ENCODE peak calls at places on chromosome 11, in four cellular contexts. One of them, this sample, is unnamed.

GRCh38 chr11:88434333-88434976 is 96.9 kb upstream of the CTSC start:
- DNase-seq in stomach: no peak
- DNase-seq in psoas muscle: no peak
- DNase-seq in uterus: no peak
- DNase-seq in this sample: no peak

GRCh38 chr11:36109850-36110606 is 166.2 kb downstream of the LDLRAD3 start:
- DNase-seq in stomach: no peak
- DNase-seq in psoas muscle: no peak
- DNase-seq in uterus: no peak
- DNase-seq in this sample: no peak

GRCh38 chr11:72069787-72070251 is 10.5 kb downstream of the NUMA1 start:
- DNase-seq in stomach: peak; percentile 78
- DNase-seq in psoas muscle: peak; percentile 91
- DNase-seq in uterus: peak; percentile 80
- DNase-seq in this sample: peak; percentile 87

GRCh38 chr11:104529213-104529612 is 365.3 kb upstream of the PDGFD start:
- DNase-seq in stomach: no peak
- DNase-seq in psoas muscle: no peak
- DNase-seq in uterus: no peak
- DNase-seq in this sample: no peak

GRCh38 chr11:14974723-14975587 is 2.8 kb upstream of the CALCA start:
- DNase-seq in stomach: peak; percentile 49
- DNase-seq in psoas muscle: peak; percentile 32
- DNase-seq in uterus: no peak
- DNase-seq in this sample: peak; percentile 55

GRCh38 chr11:69969890-69970784 is 108.0 kb upstream of the ANO1 start:
- DNase-seq in stomach: no peak
- DNase-seq in psoas muscle: no peak
- DNase-seq in uterus: no peak
- DNase-seq in this sample: no peak

GRCh38 chr11:128575956-128576340 is 11.4 kb downstream of the ETS1 start:
- DNase-seq in stomach: no peak
- DNase-seq in psoas muscle: no peak
- DNase-seq in uterus: no peak
- DNase-seq in this sample: no peak

GRCh38 chr11:7577883-7578242 is 64.1 kb downstream of the PPFIBP2 start:
- DNase-seq in stomach: no peak
- DNase-seq in psoas muscle: no peak
- DNase-seq in uterus: no peak
- DNase-seq in this sample: peak; percentile 38

GRCh38 chr11:34633990-34634725 is 13.3 kb downstream of the EHF start:
- DNase-seq in stomach: no peak
- DNase-seq in psoas muscle: no peak
- DNase-seq in uterus: no peak
- DNase-seq in this sample: no peak

GRCh38 chr11:19953909-19954308 is 206.4 kb downstream of the DBX1 start:
- DNase-seq in stomach: no peak
- DNase-seq in psoas muscle: no peak
- DNase-seq in uterus: no peak
- DNase-seq in this sample: no peak

GRCh38 chr11:104191124-104191523 is 27.2 kb upstream of the PDGFD start:
- DNase-seq in stomach: no peak
- DNase-seq in psoas muscle: no peak
- DNase-seq in uterus: no peak
- DNase-seq in this sample: no peak

GRCh38 chr11:73852049-73852448 is 24.6 kb downstream of the COA4 start:
- DNase-seq in stomach: no peak
- DNase-seq in psoas muscle: no peak
- DNase-seq in uterus: no peak
- DNase-seq in this sample: no peak

GRCh38 chr11:109130910-109131309 is 291.1 kb upstream of the C11orf87 start:
- DNase-seq in stomach: no peak
- DNase-seq in psoas muscle: no peak
- DNase-seq in uterus: no peak
- DNase-seq in this sample: no peak

GRCh38 chr11:78832226-78832947 is 257.7 kb upstream of the NARS2 start:
- DNase-seq in stomach: no peak
- DNase-seq in psoas muscle: no peak
- DNase-seq in uterus: no peak
- DNase-seq in this sample: no peak

GRCh38 chr11:2860636-2861035 is 24.9 kb downstream of the CDKN1C start:
- DNase-seq in stomach: peak; percentile 51
- DNase-seq in psoas muscle: no peak
- DNase-seq in uterus: no peak
- DNase-seq in this sample: peak; percentile 30

GRCh38 chr11:125364085-125364822 is 131.8 kb downstream of the FEZ1 start:
- DNase-seq in stomach: no peak
- DNase-seq in psoas muscle: no peak
- DNase-seq in uterus: no peak
- DNase-seq in this sample: no peak

GRCh38 chr11:1837171-1838076 is 1.4 kb upstream of the TNNI2 start:
- DNase-seq in stomach: peak; percentile 62
- DNase-seq in psoas muscle: peak; percentile 75
- DNase-seq in uterus: peak; percentile 78
- DNase-seq in this sample: peak; percentile 64

GRCh38 chr11:103234974-103235373 is 125.7 kb downstream of the DYNC2H1 start:
- DNase-seq in stomach: no peak
- DNase-seq in psoas muscle: no peak
- DNase-seq in uterus: no peak
- DNase-seq in this sample: no peak

GRCh38 chr11:128624269-128625170 is 37.2 kb upstream of the ETS1 start:
- DNase-seq in stomach: peak; percentile 77
- DNase-seq in psoas muscle: no peak
- DNase-seq in uterus: no peak
- DNase-seq in this sample: no peak

GRCh38 chr11:74641289-74641688 is 48.9 kb downstream of the POLD3 start:
- DNase-seq in stomach: no peak
- DNase-seq in psoas muscle: no peak
- DNase-seq in uterus: no peak
- DNase-seq in this sample: no peak

GRCh38 chr11:46741600-46742484 is 22.8 kb downstream of the F2 start:
- DNase-seq in stomach: no peak
- DNase-seq in psoas muscle: no peak
- DNase-seq in uterus: no peak
- DNase-seq in this sample: no peak

GRCh38 chr11:19872526-19873135 is 160.0 kb downstream of the NAV2 start:
- DNase-seq in stomach: no peak
- DNase-seq in psoas muscle: no peak
- DNase-seq in uterus: no peak
- DNase-seq in this sample: no peak

GRCh38 chr11:76653674-76654309 is 16.8 kb downstream of the LRRC32 start:
- DNase-seq in stomach: no peak
- DNase-seq in psoas muscle: peak; percentile 65
- DNase-seq in uterus: peak; percentile 71
- DNase-seq in this sample: peak; percentile 38

GRCh38 chr11:75035911-75036536 is 47.3 kb downstream of the NEU3 start:
- DNase-seq in stomach: no peak
- DNase-seq in psoas muscle: no peak
- DNase-seq in uterus: no peak
- DNase-seq in this sample: no peak

GRCh38 chr11:86469491-86470388 is 95.1 kb downstream of the CCDC81 start:
- DNase-seq in stomach: no peak
- DNase-seq in psoas muscle: peak; percentile 50
- DNase-seq in uterus: no peak
- DNase-seq in this sample: no peak

GRCh38 chr11:72673943-72674828 is at the start of gene PDE2A:
- DNase-seq in stomach: no peak
- DNase-seq in psoas muscle: no peak
- DNase-seq in uterus: no peak
- DNase-seq in this sample: no peak

GRCh38 chr11:127939000-127939399 is 648.4 kb downstream of the ETS1 start:
- DNase-seq in stomach: no peak
- DNase-seq in psoas muscle: no peak
- DNase-seq in uterus: no peak
- DNase-seq in this sample: no peak

GRCh38 chr11:6319879-6320410 is 356 bp downstream of the CAVIN3 start:
- DNase-seq in stomach: peak; percentile 86
- DNase-seq in psoas muscle: peak; percentile 86
- DNase-seq in uterus: peak; percentile 92
- DNase-seq in this sample: peak; percentile 90

GRCh38 chr11:11816511-11817319 is 25.1 kb upstream of the USP47 start:
- DNase-seq in stomach: no peak
- DNase-seq in psoas muscle: no peak
- DNase-seq in uterus: no peak
- DNase-seq in this sample: no peak

GRCh38 chr11:13261600-13262061 is 16.0 kb upstream of the BMAL1 start:
- DNase-seq in stomach: no peak
- DNase-seq in psoas muscle: no peak
- DNase-seq in uterus: peak; percentile 32
- DNase-seq in this sample: no peak

GRCh38 chr11:131855320-131855719 is 484.9 kb downstream of the NTM start:
- DNase-seq in stomach: no peak
- DNase-seq in psoas muscle: no peak
- DNase-seq in uterus: no peak
- DNase-seq in this sample: no peak

DNA sequence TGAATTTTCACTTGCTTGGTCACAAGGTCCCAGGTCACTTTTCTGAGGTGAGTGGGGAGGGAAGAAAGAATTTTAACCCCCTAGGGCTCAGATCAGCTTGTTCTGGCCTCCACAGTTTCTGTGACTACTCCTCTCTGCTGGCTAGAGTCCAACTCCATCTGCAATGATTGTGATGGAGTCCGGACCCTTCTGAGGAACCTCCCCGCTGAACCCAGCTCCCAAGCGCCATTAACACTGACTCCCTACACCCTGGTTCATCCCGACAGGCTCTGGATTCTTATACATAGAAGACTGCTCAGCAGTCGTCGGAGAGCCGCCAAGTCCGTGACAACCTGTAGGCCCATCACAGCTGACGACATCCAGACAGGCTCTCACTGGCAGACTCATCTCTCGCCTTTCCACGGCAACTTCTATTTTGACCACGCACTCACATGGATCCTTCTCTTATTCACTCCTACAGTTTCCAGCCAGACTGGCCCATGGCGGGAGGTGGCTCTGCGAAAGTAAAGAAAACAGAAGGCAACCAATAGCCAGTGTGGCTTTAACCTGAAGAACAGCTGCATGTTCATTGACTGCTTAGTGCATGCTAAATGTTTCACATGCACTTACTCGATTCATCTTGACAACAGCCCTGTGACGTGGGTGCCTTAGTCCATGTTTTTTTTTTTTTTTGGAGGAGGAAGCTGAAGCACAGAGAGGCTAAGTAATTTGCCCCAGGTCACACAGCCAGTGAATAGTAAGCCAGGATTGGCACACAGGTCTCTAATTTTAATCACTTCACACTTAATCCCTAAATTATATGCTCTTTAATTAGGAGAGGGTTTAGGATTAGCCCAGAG is 68.0 kb upstream of the PRDM11 start:
- DNase-seq in stomach: no peak
- DNase-seq in psoas muscle: no peak
- DNase-seq in uterus: peak; percentile 59
- DNase-seq in this sample: no peak
- H3K4me1 ChIP-seq in stomach: peaks cover 23% of the 10 kb centered on the region
- H3K4me1 ChIP-seq in psoas muscle: no peaks in the 10 kb centered on the region
- H3K4me1 ChIP-seq in uterus: no peaks in the 10 kb centered on the region
- H3K4me1 ChIP-seq in this sample: peaks cover 4% of the 10 kb centered on the region

DNA sequence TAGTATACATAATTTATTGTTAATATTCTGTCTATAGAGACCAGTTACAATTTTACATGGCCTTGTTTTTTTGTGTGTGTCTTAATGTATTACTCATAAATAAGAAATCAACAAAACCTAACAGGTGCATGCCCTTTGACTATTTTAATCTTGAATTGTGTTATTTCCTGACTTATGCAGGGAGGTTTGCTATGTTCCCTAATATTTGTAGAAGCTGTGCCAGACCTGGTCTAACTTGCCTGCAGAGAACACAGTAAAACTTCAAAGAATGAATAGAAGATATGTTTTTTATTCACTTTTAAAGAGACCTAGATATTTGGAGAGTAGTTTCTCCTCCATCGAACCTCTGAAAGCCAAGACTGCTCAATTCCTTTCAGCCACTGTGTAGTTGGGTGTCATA is 234.7 kb downstream of the LUZP2 start:
- DNase-seq in stomach: no peak
- DNase-seq in psoas muscle: no peak
- DNase-seq in uterus: no peak
- DNase-seq in this sample: no peak
- H3K4me1 ChIP-seq in stomach: no peaks in the 10 kb centered on the region
- H3K4me1 ChIP-seq in psoas muscle: no peaks in the 10 kb centered on the region
- H3K4me1 ChIP-seq in uterus: no peaks in the 10 kb centered on the region
- H3K4me1 ChIP-seq in this sample: no peaks in the 10 kb centered on the region

GRCh38 chr11:110432713-110433392 is 3.1 kb downstream of the FDX1 start:
- DNase-seq in stomach: no peak
- DNase-seq in psoas muscle: no peak
- DNase-seq in uterus: no peak
- DNase-seq in this sample: no peak

GRCh38 chr11:110431212-110432073 is 1.7 kb downstream of the FDX1 start:
- DNase-seq in stomach: no peak
- DNase-seq in psoas muscle: no peak
- DNase-seq in uterus: no peak
- DNase-seq in this sample: no peak

GRCh38 chr11:110435780-110436717 is 6.3 kb downstream of the FDX1 start:
- DNase-seq in stomach: no peak
- DNase-seq in psoas muscle: no peak
- DNase-seq in uterus: no peak
- DNase-seq in this sample: no peak

GRCh38 chr11:110434952-110435779 is 5.4 kb downstream of the FDX1 start:
- DNase-seq in stomach: peak; percentile 66
- DNase-seq in psoas muscle: no peak
- DNase-seq in uterus: no peak
- DNase-seq in this sample: peak; percentile 23

DNA sequence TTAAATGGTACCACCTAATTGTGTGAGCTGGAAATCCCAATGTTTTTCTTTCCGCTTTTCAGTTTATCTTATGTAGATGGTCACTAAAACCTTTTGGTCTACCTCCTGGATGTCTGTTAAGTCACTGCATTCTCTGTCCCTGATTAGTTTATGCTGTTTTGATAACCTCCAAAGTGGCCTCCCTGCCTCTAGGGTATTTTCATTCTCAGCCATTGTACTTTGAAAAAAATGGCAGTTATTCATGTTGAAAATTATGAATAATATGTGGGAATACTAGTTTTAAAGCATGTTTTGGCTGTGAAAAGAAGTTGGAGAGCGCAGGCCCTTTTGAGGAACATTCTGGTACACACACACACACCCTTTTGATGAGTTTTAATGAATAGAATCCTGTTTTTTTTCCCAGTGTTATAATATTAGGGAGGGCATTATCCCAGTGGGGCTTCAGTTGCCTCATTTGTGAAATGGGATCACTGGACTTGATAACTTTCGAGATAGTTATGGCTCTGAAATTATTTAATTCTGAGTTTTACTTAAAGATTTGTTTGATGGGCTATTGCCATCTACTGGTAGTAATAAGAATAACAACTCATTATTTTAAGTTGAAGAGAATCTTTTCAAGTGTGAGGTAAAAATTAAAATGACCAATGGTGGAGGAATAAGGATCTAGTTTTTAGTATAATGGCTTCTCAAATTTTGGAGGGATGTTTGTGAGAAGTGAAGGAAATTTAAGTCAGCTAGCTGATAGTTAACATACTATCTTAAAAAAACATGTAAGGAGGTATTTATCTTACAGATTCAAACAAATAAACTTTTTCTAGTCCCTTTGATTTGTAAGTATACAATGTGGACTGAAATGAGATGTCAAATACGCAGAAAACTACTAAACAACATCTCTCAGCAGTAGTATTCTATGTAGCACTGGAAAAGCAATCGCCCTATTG is 3.9 kb downstream of the FDX1 start:
- DNase-seq in stomach: no peak
- DNase-seq in psoas muscle: no peak
- DNase-seq in uterus: no peak
- DNase-seq in this sample: no peak
- H3K4me1 ChIP-seq in stomach: peaks cover 78% of the 10 kb centered on the region
- H3K4me1 ChIP-seq in psoas muscle: peaks cover 54% of the 10 kb centered on the region
- H3K4me1 ChIP-seq in uterus: no peaks in the 10 kb centered on the region
- H3K4me1 ChIP-seq in this sample: peaks cover 7% of the 10 kb centered on the region

GRCh38 chr11:65777821-65778361 is 2.9 kb downstream of the AP5B1 start:
- DNase-seq in stomach: peak; percentile 24
- DNase-seq in psoas muscle: no peak
- DNase-seq in uterus: no peak
- DNase-seq in this sample: peak; percentile 16
- H3K4me1 ChIP-seq in stomach: peaks cover 39% of the 10 kb centered on the region
- H3K4me1 ChIP-seq in psoas muscle: peaks cover 20% of the 10 kb centered on the region
- H3K4me1 ChIP-seq in uterus: no peaks in the 10 kb centered on the region
- H3K4me1 ChIP-seq in this sample: peaks cover 6% of the 10 kb centered on the region